ENCODE peak calls at places on chromosomes 5 and 9, in ten cellular contexts. G is HepG2, T is IMR-90, W is breast epithelium, H is lower leg skin, Q is lung, P is fibroblast of lung, R is upper lobe of right lung, S is A549, O is right lobe of liver. I is an unnamed sample.

GRCh38 chr5:440413-441180 is 2.4 kb upstream of the EXOC3 start:
- DNase-seq in W (no peak), G (no peak), H (peak; percentile 80), P (no peak), R (no peak), Q (no peak), S (no peak), O (no peak), T (no peak), I (no peak)

GRCh38 chr9:8783999-8784398 is 984.4 kb upstream of the DMAC1 start:
- DNase-seq in P (no peak), T (no peak), W (no peak), Q (no peak), O (no peak), S (no peak), H (no peak), G (no peak), R (no peak), I (no peak)

GRCh38 chr9:75167281-75167680 is 79.0 kb downstream of the OSTF1 start:
- DNase-seq in H (no peak), Q (no peak), T (no peak), O (no peak), S (no peak), R (no peak), P (no peak), W (no peak), G (no peak), I (no peak)

GRCh38 chr5:149141957-149142851 is 911 bp downstream of the ABLIM3 start:
- DNase-seq in P (peak; percentile 47), H (no peak), W (no peak), T (peak; percentile 44), S (no peak), G (no peak), R (no peak), Q (no peak), O (peak; percentile 71), I (no peak)

GRCh38 chr5:150112211-150113046 is 26.1 kb upstream of the CSF1R start:
- DNase-seq in R (peak; percentile 65), G (no peak), W (peak; percentile 29), Q (peak; percentile 46), T (peak; percentile 88), O (no peak), P (peak; percentile 93), H (peak; percentile 95), S (no peak), I (peak; percentile 56)

GRCh38 chr5:88298425-88298824 is 29.8 kb upstream of the TMEM161B start:
- DNase-seq in P (peak; percentile 59), H (no peak), G (no peak), Q (no peak), S (no peak), O (no peak), R (no peak), T (peak; percentile 82), W (no peak), I (peak; percentile 26)

GRCh38 chr5:127564002-127564769 is 46.7 kb downstream of the PRRC1 start:
- DNase-seq in T (peak; percentile 53), G (peak; percentile 57), O (no peak), R (no peak), H (no peak), W (peak; percentile 21), Q (peak; percentile 39), S (peak; percentile 46), P (peak; percentile 45), I (no peak)

GRCh38 chr9:96609732-96610131 is 9.9 kb downstream of the CDC14B start:
- DNase-seq in T (no peak), O (no peak), S (no peak), W (no peak), Q (no peak), P (no peak), G (no peak), H (no peak), R (no peak), I (no peak)

GRCh38 chr9:125755340-125755739 is 8.2 kb downstream of the PBX3 start:
- DNase-seq in W (no peak), O (no peak), Q (no peak), H (no peak), S (no peak), G (no peak), R (no peak), P (peak; percentile 39), T (no peak), I (no peak)

GRCh38 chr9:70642421-70642820 is 228.0 kb upstream of the KLF9 start:
- DNase-seq in T (no peak), O (no peak), H (no peak), R (no peak), Q (no peak), G (no peak), P (no peak), W (no peak), S (no peak), I (no peak)

GRCh38 chr9:69549310-69550202 is 122.6 kb downstream of the APBA1 start:
- DNase-seq in S (peak; percentile 21), O (no peak), T (peak; percentile 61), P (peak; percentile 58), G (peak; percentile 45), W (no peak), R (no peak), Q (no peak), H (no peak), I (no peak)

DNA sequence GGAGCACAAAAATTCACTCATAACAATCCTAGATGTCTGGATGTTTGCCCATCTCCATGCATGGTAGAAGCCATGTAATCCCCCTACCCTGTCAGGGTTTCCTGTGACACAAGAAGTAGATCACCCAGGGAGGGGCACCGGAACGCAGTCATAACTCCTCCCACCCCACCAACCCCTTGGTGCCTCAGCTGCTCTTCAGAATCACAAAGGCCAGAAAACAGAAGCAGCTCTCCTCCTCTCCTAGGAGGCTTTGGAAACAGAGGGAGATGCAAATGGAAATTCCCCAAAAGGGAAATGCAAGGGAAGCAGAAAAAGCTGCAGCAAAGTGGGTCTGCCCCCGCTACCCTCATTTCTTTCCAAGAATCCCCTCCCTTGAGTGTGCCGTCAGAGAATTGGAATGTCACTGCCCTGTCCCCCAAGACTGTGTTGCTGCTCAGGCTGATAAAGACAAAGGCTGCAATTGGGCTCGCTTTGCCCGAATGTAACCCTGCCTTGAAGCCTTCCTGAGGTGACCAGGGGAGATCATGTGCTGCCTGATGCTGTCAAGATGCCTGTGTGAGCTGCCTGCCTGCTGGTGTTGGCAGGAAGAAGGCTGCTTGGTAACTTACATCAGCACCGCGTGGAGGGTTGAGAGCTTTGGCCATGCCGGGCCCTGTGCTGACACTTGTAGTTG is 65.5 kb upstream of the ABCA1 start:
- DNase-seq in O (peak; percentile 49), Q (peak; percentile 36), S (no peak), T (peak; percentile 86), W (peak; percentile 54), G (peak; percentile 63), P (peak; percentile 91), R (peak; percentile 73), H (peak; percentile 95), I (no peak)
- H3K4me3 ChIP-seq in O (no peak overlapping the region), Q (no peak overlapping the region), S (no peak overlapping the region), T (no peak overlapping the region), W (no peak overlapping the region), G (no peak overlapping the region), P (no peak overlapping the region), R (no peak overlapping the region), H (no peak overlapping the region), I (peak overlapping the region; percentile 12)

GRCh38 chr9:36149197-36149596 is 12.7 kb downstream of the GLIPR2 start:
- DNase-seq in P (peak; percentile 89), T (peak; percentile 79), O (no peak), R (no peak), S (no peak), W (no peak), Q (no peak), H (peak; percentile 80), G (no peak), I (no peak)
- H3K4me3 ChIP-seq in P (peak overlapping the region; percentile 2), T (no peak overlapping the region), O (no peak overlapping the region), R (no peak overlapping the region), S (peak overlapping the region; percentile 7), W (no peak overlapping the region), Q (no peak overlapping the region), H (no peak overlapping the region), G (no peak overlapping the region), I (no peak overlapping the region)

DNA sequence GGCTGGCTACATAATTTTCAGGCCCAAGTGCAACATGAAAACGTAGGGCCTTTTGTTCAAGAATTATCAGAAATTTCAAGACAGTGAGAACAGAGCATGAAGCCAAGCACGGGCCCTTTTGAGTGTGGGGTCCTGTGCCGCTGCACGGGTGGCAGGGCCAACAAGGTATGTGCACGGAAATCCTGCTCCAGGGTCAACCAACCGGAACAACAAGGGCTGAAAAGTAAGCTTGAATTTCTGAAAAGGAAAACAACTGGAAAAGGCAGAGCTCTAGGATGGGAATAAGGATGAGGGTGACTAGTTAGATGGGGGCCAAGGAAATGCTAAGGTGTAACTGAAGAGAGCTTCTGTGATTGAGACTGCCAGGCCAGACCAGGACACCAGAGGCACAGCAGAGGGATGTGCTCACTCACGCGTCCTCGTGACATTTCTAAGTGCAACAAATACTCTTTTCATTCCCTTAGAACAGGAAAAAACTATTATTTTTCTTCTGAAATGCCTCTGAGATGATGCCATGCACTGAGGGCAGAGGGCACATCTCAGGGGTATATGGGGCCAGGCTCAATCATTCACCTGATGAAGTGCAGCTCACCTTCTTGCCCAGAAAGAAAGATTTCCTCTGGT is 80.6 kb upstream of the LRRTM2 start:
- DNase-seq in G (no peak), Q (no peak), P (no peak), T (no peak), H (no peak), O (no peak), S (no peak), R (no peak), W (no peak), I (no peak)
- H3K4me3 ChIP-seq in G (no peak overlapping the region), Q (no peak overlapping the region), P (no peak overlapping the region), T (no peak overlapping the region), H (no peak overlapping the region), O (no peak overlapping the region), S (no peak overlapping the region), R (no peak overlapping the region), W (no peak overlapping the region), I (no peak overlapping the region)

DNA sequence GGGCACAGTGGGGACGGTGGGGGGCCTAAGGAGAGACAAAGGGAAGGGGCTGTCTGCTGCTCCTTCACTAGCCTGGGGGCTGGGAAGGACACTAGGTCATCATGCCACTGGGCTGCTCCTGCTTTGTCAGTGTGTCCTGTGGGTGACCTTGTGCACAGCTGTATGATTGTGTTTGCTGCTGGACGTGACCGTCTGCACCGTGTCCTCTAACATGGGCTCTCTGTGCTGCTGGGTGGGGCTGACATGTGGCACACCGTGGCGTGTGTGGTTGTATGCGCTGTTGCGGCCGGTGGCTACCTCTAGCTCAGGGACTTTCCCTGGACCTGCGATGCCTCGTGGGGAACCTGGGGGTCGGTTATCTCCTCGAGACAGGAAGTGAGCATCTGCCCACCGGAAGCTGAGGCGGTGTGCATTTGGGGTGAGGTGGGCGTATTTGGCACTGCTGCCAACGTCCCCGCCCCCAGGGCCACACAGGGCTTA is 3.1 kb downstream of the N4BP3 start:
- DNase-seq in W (no peak), Q (no peak), G (no peak), T (no peak), H (no peak), O (no peak), R (no peak), S (no peak), P (no peak), I (no peak)
- H3K4me3 ChIP-seq in W (no peak overlapping the region), Q (peak overlapping the region; percentile 10), G (no peak overlapping the region), T (no peak overlapping the region), H (no peak overlapping the region), O (no peak overlapping the region), R (no peak overlapping the region), S (no peak overlapping the region), P (no peak overlapping the region), I (no peak overlapping the region)

GRCh38 chr9:22740781-22741180 is 294.2 kb downstream of the DMRTA1 start:
- DNase-seq in P (no peak), O (no peak), W (no peak), H (no peak), R (no peak), Q (no peak), G (no peak), S (no peak), T (no peak), I (no peak)
- H3K4me3 ChIP-seq in P (no peak overlapping the region), O (no peak overlapping the region), W (no peak overlapping the region), H (no peak overlapping the region), R (no peak overlapping the region), Q (no peak overlapping the region), G (no peak overlapping the region), S (no peak overlapping the region), T (no peak overlapping the region), I (no peak overlapping the region)

I was measured in AG04449.